ENCODE peak calls at places on chromosomes 3 and 15, in six cellular contexts. One of them, this sample, is unnamed.
A peak's percentile ranks its signal among the peaks of the same experiment; 100 is the strongest.

GRCh38 chr15:69469467-69470191 is 17.0 kb downstream of the RPLP1 start:
- DNase-seq in activated CD4-positive, alpha-beta memory T cell treated with anti-CD3 and anti-CD28 coated beads, Interleukin-2, amount 10 ng/mL, durations not matched to agents 7 days and 5 days: no peak
- DNase-seq in OCI-LY7: no peak
- DNase-seq in D341Med: no peak
- DNase-seq in cardiac fibroblast: peak; percentile 29
- DNase-seq in stimulated activated CD4-positive, alpha-beta T cell treated with anti-CD3 and anti-CD28 coated beads, Interleukin-2, amount 100 ng/mL, for 48 hours: no peak
- DNase-seq in this sample: no peak

GRCh38 chr3:14424711-14425573 is 22.5 kb downstream of the SLC6A6 start:
- DNase-seq in activated CD4-positive, alpha-beta memory T cell treated with anti-CD3 and anti-CD28 coated beads, Interleukin-2, amount 10 ng/mL, durations not matched to agents 7 days and 5 days: peak; percentile 64
- DNase-seq in OCI-LY7: no peak
- DNase-seq in cardiac fibroblast: no peak
- DNase-seq in stimulated activated CD4-positive, alpha-beta T cell treated with anti-CD3 and anti-CD28 coated beads, Interleukin-2, amount 100 ng/mL, for 48 hours: no peak
- DNase-seq in D341Med: no peak
- DNase-seq in this sample: no peak

GRCh38 chr3:69391554-69391953 is 5.7 kb upstream of the FRMD4B start:
- DNase-seq in activated CD4-positive, alpha-beta memory T cell treated with anti-CD3 and anti-CD28 coated beads, Interleukin-2, amount 10 ng/mL, durations not matched to agents 7 days and 5 days: no peak
- DNase-seq in OCI-LY7: no peak
- DNase-seq in stimulated activated CD4-positive, alpha-beta T cell treated with anti-CD3 and anti-CD28 coated beads, Interleukin-2, amount 100 ng/mL, for 48 hours: no peak
- DNase-seq in cardiac fibroblast: no peak
- DNase-seq in D341Med: no peak
- DNase-seq in this sample: no peak

GRCh38 chr3:70771426-70772147 is 459.1 kb upstream of the MDFIC2 start:
- DNase-seq in cardiac fibroblast: peak; percentile 74
- DNase-seq in stimulated activated CD4-positive, alpha-beta T cell treated with anti-CD3 and anti-CD28 coated beads, Interleukin-2, amount 100 ng/mL, for 48 hours: no peak
- DNase-seq in D341Med: no peak
- DNase-seq in OCI-LY7: no peak
- DNase-seq in activated CD4-positive, alpha-beta memory T cell treated with anti-CD3 and anti-CD28 coated beads, Interleukin-2, amount 10 ng/mL, durations not matched to agents 7 days and 5 days: no peak
- DNase-seq in this sample: no peak

GRCh38 chr3:28495301-28495700 is 146.7 kb upstream of the AZI2 start:
- DNase-seq in OCI-LY7: no peak
- DNase-seq in activated CD4-positive, alpha-beta memory T cell treated with anti-CD3 and anti-CD28 coated beads, Interleukin-2, amount 10 ng/mL, durations not matched to agents 7 days and 5 days: no peak
- DNase-seq in cardiac fibroblast: no peak
- DNase-seq in stimulated activated CD4-positive, alpha-beta T cell treated with anti-CD3 and anti-CD28 coated beads, Interleukin-2, amount 100 ng/mL, for 48 hours: no peak
- DNase-seq in D341Med: no peak
- DNase-seq in this sample: no peak

GRCh38 chr3:189316296-189317019 is 144.7 kb downstream of the TPRG1 start:
- DNase-seq in cardiac fibroblast: no peak
- DNase-seq in activated CD4-positive, alpha-beta memory T cell treated with anti-CD3 and anti-CD28 coated beads, Interleukin-2, amount 10 ng/mL, durations not matched to agents 7 days and 5 days: no peak
- DNase-seq in OCI-LY7: no peak
- DNase-seq in stimulated activated CD4-positive, alpha-beta T cell treated with anti-CD3 and anti-CD28 coated beads, Interleukin-2, amount 100 ng/mL, for 48 hours: no peak
- DNase-seq in D341Med: no peak
- DNase-seq in this sample: no peak

GRCh38 chr15:86001200-86001599 is 78.5 kb upstream of the AGBL1 start:
- DNase-seq in cardiac fibroblast: no peak
- DNase-seq in activated CD4-positive, alpha-beta memory T cell treated with anti-CD3 and anti-CD28 coated beads, Interleukin-2, amount 10 ng/mL, durations not matched to agents 7 days and 5 days: no peak
- DNase-seq in D341Med: no peak
- DNase-seq in stimulated activated CD4-positive, alpha-beta T cell treated with anti-CD3 and anti-CD28 coated beads, Interleukin-2, amount 100 ng/mL, for 48 hours: no peak
- DNase-seq in OCI-LY7: no peak
- DNase-seq in this sample: no peak

GRCh38 chr3:43726511-43726910 is 35.8 kb downstream of the ABHD5 start:
- DNase-seq in D341Med: no peak
- DNase-seq in cardiac fibroblast: peak; percentile 81
- DNase-seq in activated CD4-positive, alpha-beta memory T cell treated with anti-CD3 and anti-CD28 coated beads, Interleukin-2, amount 10 ng/mL, durations not matched to agents 7 days and 5 days: no peak
- DNase-seq in OCI-LY7: no peak
- DNase-seq in stimulated activated CD4-positive, alpha-beta T cell treated with anti-CD3 and anti-CD28 coated beads, Interleukin-2, amount 100 ng/mL, for 48 hours: no peak
- DNase-seq in this sample: no peak

GRCh38 chr15:72785452-72786243 is 2.1 kb upstream of the ADPGK start:
- DNase-seq in OCI-LY7: no peak
- DNase-seq in cardiac fibroblast: peak; percentile 10
- DNase-seq in D341Med: no peak
- DNase-seq in stimulated activated CD4-positive, alpha-beta T cell treated with anti-CD3 and anti-CD28 coated beads, Interleukin-2, amount 100 ng/mL, for 48 hours: peak; percentile 45
- DNase-seq in activated CD4-positive, alpha-beta memory T cell treated with anti-CD3 and anti-CD28 coated beads, Interleukin-2, amount 10 ng/mL, durations not matched to agents 7 days and 5 days: peak; percentile 80
- DNase-seq in this sample: no peak

GRCh38 chr3:16807441-16807840 is 77.3 kb upstream of the PLCL2 start:
- DNase-seq in OCI-LY7: no peak
- DNase-seq in stimulated activated CD4-positive, alpha-beta T cell treated with anti-CD3 and anti-CD28 coated beads, Interleukin-2, amount 100 ng/mL, for 48 hours: no peak
- DNase-seq in cardiac fibroblast: peak; percentile 74
- DNase-seq in activated CD4-positive, alpha-beta memory T cell treated with anti-CD3 and anti-CD28 coated beads, Interleukin-2, amount 10 ng/mL, durations not matched to agents 7 days and 5 days: no peak
- DNase-seq in D341Med: no peak
- DNase-seq in this sample: no peak

GRCh38 chr3:70849911-70850699 is 537.7 kb upstream of the MDFIC2 start:
- DNase-seq in OCI-LY7: no peak
- DNase-seq in activated CD4-positive, alpha-beta memory T cell treated with anti-CD3 and anti-CD28 coated beads, Interleukin-2, amount 10 ng/mL, durations not matched to agents 7 days and 5 days: no peak
- DNase-seq in stimulated activated CD4-positive, alpha-beta T cell treated with anti-CD3 and anti-CD28 coated beads, Interleukin-2, amount 100 ng/mL, for 48 hours: no peak
- DNase-seq in cardiac fibroblast: peak; percentile 97
- DNase-seq in D341Med: no peak
- DNase-seq in this sample: no peak

This sample was measured in RPMI8226.